ENCODE peak calls at places on chromosome 11, in nine cellular contexts. One of them, this sample, is unnamed.

GRCh38 chr11:33234397-33235168 is 22.6 kb upstream of the HIPK3 start:
- DNase-seq in upper lobe of right lung: no peak
- DNase-seq in cardiac muscle cell: no peak
- DNase-seq in HFFc6: no peak
- DNase-seq in pancreas: no peak
- DNase-seq in kidney epithelial cell: no peak
- DNase-seq in thoracic aorta: no peak
- DNase-seq in uterus: no peak
- DNase-seq in mesothelial cell of epicardium: no peak
- DNase-seq in this sample: no peak

GRCh38 chr11:20088368-20089260 is 71.7 kb downstream of the DBX1 start:
- DNase-seq in pancreas: no peak
- DNase-seq in cardiac muscle cell: no peak
- DNase-seq in mesothelial cell of epicardium: no peak
- DNase-seq in upper lobe of right lung: no peak
- DNase-seq in uterus: no peak
- DNase-seq in kidney epithelial cell: no peak
- DNase-seq in HFFc6: no peak
- DNase-seq in thoracic aorta: no peak
- DNase-seq in this sample: no peak

GRCh38 chr11:61728940-61729219 is 23.6 kb upstream of the MYRF start:
- DNase-seq in cardiac muscle cell: no peak
- DNase-seq in HFFc6: peak
- DNase-seq in thoracic aorta: no peak
- DNase-seq in uterus: no peak
- DNase-seq in pancreas: no peak
- DNase-seq in upper lobe of right lung: no peak
- DNase-seq in kidney epithelial cell: peak
- DNase-seq in mesothelial cell of epicardium: no peak
- DNase-seq in this sample: no peak

GRCh38 chr11:109026891-109027489 is 362.1 kb downstream of the DDX10 start:
- DNase-seq in HFFc6: peak
- DNase-seq in kidney epithelial cell: no peak
- DNase-seq in uterus: no peak
- DNase-seq in mesothelial cell of epicardium: no peak
- DNase-seq in cardiac muscle cell: no peak
- DNase-seq in upper lobe of right lung: no peak
- DNase-seq in thoracic aorta: no peak
- DNase-seq in pancreas: no peak
- DNase-seq in this sample: no peak

GRCh38 chr11:75812542-75813040 is 2.4 kb upstream of the UVRAG start:
- DNase-seq in uterus: no peak
- DNase-seq in thoracic aorta: no peak
- DNase-seq in HFFc6: no peak
- DNase-seq in upper lobe of right lung: no peak
- DNase-seq in cardiac muscle cell: peak
- DNase-seq in kidney epithelial cell: no peak
- DNase-seq in mesothelial cell of epicardium: no peak
- DNase-seq in pancreas: no peak
- DNase-seq in this sample: no peak

GRCh38 chr11:109865558-109866186 is 227.5 kb upstream of the ZC3H12C start:
- DNase-seq in upper lobe of right lung: no peak
- DNase-seq in cardiac muscle cell: no peak
- DNase-seq in kidney epithelial cell: no peak
- DNase-seq in mesothelial cell of epicardium: no peak
- DNase-seq in pancreas: no peak
- DNase-seq in uterus: no peak
- DNase-seq in HFFc6: no peak
- DNase-seq in thoracic aorta: no peak
- DNase-seq in this sample: no peak

GRCh38 chr11:71284525-71285092 is 32.2 kb upstream of the SHANK2 start:
- DNase-seq in kidney epithelial cell: no peak
- DNase-seq in cardiac muscle cell: no peak
- DNase-seq in upper lobe of right lung: no peak
- DNase-seq in pancreas: no peak
- DNase-seq in mesothelial cell of epicardium: no peak
- DNase-seq in uterus: no peak
- DNase-seq in thoracic aorta: no peak
- DNase-seq in HFFc6: no peak
- DNase-seq in this sample: no peak

GRCh38 chr11:105935791-105936190 is 86.2 kb downstream of the MSANTD4 start:
- DNase-seq in thoracic aorta: no peak
- DNase-seq in pancreas: no peak
- DNase-seq in upper lobe of right lung: no peak
- DNase-seq in cardiac muscle cell: peak
- DNase-seq in uterus: no peak
- DNase-seq in mesothelial cell of epicardium: no peak
- DNase-seq in kidney epithelial cell: peak
- DNase-seq in HFFc6: peak
- DNase-seq in this sample: no peak

GRCh38 chr11:9613830-9614762 is 40.6 kb downstream of the WEE1 start:
- DNase-seq in upper lobe of right lung: peak
- DNase-seq in cardiac muscle cell: peak
- DNase-seq in mesothelial cell of epicardium: peak
- DNase-seq in pancreas: peak
- DNase-seq in uterus: peak
- DNase-seq in HFFc6: peak
- DNase-seq in thoracic aorta: peak
- DNase-seq in kidney epithelial cell: peak
- DNase-seq in this sample: peak

GRCh38 chr11:16080688-16081388 is 275.5 kb downstream of the SOX6 start:
- DNase-seq in uterus: no peak
- DNase-seq in pancreas: no peak
- DNase-seq in upper lobe of right lung: no peak
- DNase-seq in mesothelial cell of epicardium: no peak
- DNase-seq in thoracic aorta: no peak
- DNase-seq in cardiac muscle cell: no peak
- DNase-seq in HFFc6: no peak
- DNase-seq in kidney epithelial cell: no peak
- DNase-seq in this sample: no peak

GRCh38 chr11:111417011-111417765 is 38.1 kb upstream of the POU2AF1 start:
- DNase-seq in pancreas: no peak
- DNase-seq in uterus: no peak
- DNase-seq in thoracic aorta: no peak
- DNase-seq in kidney epithelial cell: no peak
- DNase-seq in HFFc6: no peak
- DNase-seq in mesothelial cell of epicardium: no peak
- DNase-seq in upper lobe of right lung: no peak
- DNase-seq in cardiac muscle cell: no peak
- DNase-seq in this sample: no peak

GRCh38 chr11:30368394-30368793 is 45.5 kb downstream of the ARL14EP start:
- DNase-seq in HFFc6: no peak
- DNase-seq in cardiac muscle cell: no peak
- DNase-seq in uterus: no peak
- DNase-seq in upper lobe of right lung: no peak
- DNase-seq in pancreas: no peak
- DNase-seq in kidney epithelial cell: no peak
- DNase-seq in thoracic aorta: no peak
- DNase-seq in mesothelial cell of epicardium: no peak
- DNase-seq in this sample: no peak

GRCh38 chr11:86955674-86956522 is 703 bp upstream of the FZD4 start:
- DNase-seq in upper lobe of right lung: peak
- DNase-seq in HFFc6: peak
- DNase-seq in pancreas: peak
- DNase-seq in mesothelial cell of epicardium: peak
- DNase-seq in cardiac muscle cell: peak
- DNase-seq in uterus: peak
- DNase-seq in kidney epithelial cell: no peak
- DNase-seq in thoracic aorta: peak
- DNase-seq in this sample: no peak
- TF ChIP-seq CTCF in upper lobe of right lung: no peak
- TF ChIP-seq CTCF in HFFc6: peak
- TF ChIP-seq CTCF in pancreas: no peak
- TF ChIP-seq CTCF in mesothelial cell of epicardium: no peak
- TF ChIP-seq CTCF in cardiac muscle cell: peak
- TF ChIP-seq CTCF in uterus: peak
- TF ChIP-seq CTCF in kidney epithelial cell: peak
- TF ChIP-seq CTCF in thoracic aorta: no peak
- TF ChIP-seq CTCF in this sample: no peak

GRCh38 chr11:125257185-125257584 is 92.6 kb downstream of the PKNOX2 start:
- DNase-seq in uterus: no peak
- DNase-seq in pancreas: no peak
- DNase-seq in kidney epithelial cell: no peak
- DNase-seq in thoracic aorta: no peak
- DNase-seq in cardiac muscle cell: no peak
- DNase-seq in HFFc6: no peak
- DNase-seq in mesothelial cell of epicardium: no peak
- DNase-seq in upper lobe of right lung: no peak
- DNase-seq in this sample: no peak
- TF ChIP-seq CTCF in uterus: no peak
- TF ChIP-seq CTCF in pancreas: no peak
- TF ChIP-seq CTCF in kidney epithelial cell: no peak
- TF ChIP-seq CTCF in thoracic aorta: no peak
- TF ChIP-seq CTCF in cardiac muscle cell: peak
- TF ChIP-seq CTCF in HFFc6: peak
- TF ChIP-seq CTCF in mesothelial cell of epicardium: peak
- TF ChIP-seq CTCF in upper lobe of right lung: no peak
- TF ChIP-seq CTCF in this sample: no peak

DNA sequence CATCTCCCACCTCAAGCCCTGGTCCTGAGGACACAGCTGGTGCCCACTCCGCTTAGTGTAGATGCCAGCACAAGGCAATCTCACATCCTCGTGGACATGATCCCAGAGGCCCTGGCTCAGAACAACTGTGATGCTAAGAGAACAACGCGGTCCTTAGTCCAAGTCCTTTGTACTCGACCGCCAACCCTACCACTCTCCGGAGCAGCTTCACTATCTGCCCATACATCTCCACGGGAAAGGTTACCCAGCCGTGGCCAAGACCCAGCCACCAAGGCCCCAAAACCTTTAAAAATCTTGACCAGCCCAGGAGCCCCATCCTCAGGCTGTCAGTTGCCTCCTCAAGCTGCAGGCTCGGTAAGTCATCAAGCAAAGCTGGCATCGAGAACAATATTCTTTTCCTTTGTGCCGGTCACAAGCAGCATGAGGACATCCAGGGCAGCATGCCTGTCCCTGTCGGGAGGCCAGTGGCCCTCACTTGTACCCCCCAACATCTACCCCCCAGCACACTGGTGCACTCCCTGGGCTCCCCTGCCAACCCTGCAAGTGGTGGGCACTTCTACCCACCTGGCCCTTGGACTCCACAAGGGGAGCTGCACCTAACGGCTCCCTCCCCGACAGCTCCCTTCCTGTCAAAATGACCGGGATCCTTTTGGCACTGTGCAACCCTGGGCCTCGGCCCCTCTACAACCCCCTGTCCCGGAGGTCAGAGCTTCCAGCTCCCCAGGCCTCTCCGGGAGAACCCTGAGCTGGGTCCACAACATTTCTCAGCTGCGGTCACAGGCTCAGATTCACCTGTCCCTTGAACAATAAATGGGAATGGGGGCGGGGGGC is 2.5 kb downstream of the OSBPL5 start:
- DNase-seq in upper lobe of right lung: peak
- DNase-seq in mesothelial cell of epicardium: no peak
- DNase-seq in pancreas: no peak
- DNase-seq in cardiac muscle cell: no peak
- DNase-seq in uterus: peak
- DNase-seq in HFFc6: no peak
- DNase-seq in kidney epithelial cell: no peak
- DNase-seq in thoracic aorta: no peak
- DNase-seq in this sample: no peak
- TF ChIP-seq CTCF in upper lobe of right lung: no peak
- TF ChIP-seq CTCF in mesothelial cell of epicardium: no peak
- TF ChIP-seq CTCF in pancreas: no peak
- TF ChIP-seq CTCF in cardiac muscle cell: no peak
- TF ChIP-seq CTCF in uterus: no peak
- TF ChIP-seq CTCF in HFFc6: no peak
- TF ChIP-seq CTCF in kidney epithelial cell: no peak
- TF ChIP-seq CTCF in thoracic aorta: no peak
- TF ChIP-seq CTCF in this sample: no peak

DNA sequence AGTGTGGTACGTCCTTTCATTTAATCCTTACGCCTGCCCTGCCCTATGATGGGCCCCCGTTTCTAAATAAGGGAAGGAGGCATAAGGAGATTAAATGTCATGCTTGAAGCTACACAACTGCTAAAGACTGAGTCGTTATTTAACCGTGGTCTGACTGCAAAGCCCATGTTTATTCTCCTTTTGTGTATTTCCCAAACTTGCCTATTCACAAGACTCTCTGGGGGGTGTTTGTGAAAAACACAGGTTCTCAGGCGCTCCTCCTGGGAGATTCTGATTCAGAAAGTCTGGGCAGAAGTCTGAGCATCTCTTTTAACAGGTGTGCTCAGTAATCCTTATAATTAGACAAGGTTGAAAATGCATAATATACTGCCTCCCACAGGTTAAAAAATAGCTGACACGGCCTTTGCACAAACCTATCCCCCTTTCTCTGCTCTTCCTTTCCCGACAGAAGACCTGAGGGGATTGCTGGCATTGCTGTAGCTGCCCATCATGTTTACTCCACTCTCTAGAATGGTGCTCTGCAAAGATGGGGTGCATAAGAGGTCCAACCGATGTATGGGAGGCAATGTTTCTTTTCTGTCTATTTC is 56.4 kb upstream of the ZBTB44 start:
- DNase-seq in uterus: no peak
- DNase-seq in kidney epithelial cell: no peak
- DNase-seq in upper lobe of right lung: no peak
- DNase-seq in HFFc6: no peak
- DNase-seq in cardiac muscle cell: no peak
- DNase-seq in mesothelial cell of epicardium: no peak
- DNase-seq in thoracic aorta: no peak
- DNase-seq in pancreas: no peak
- DNase-seq in this sample: no peak
- TF ChIP-seq CTCF in uterus: no peak
- TF ChIP-seq CTCF in kidney epithelial cell: peak
- TF ChIP-seq CTCF in upper lobe of right lung: no peak
- TF ChIP-seq CTCF in HFFc6: no peak
- TF ChIP-seq CTCF in cardiac muscle cell: no peak
- TF ChIP-seq CTCF in mesothelial cell of epicardium: no peak
- TF ChIP-seq CTCF in thoracic aorta: no peak
- TF ChIP-seq CTCF in pancreas: no peak
- TF ChIP-seq CTCF in this sample: no peak

This sample was measured in omental fat pad.